ENCODE peak calls at places on chromosomes 16 and 17, in six cellular contexts. L is WTC11, T is HepG2, F is K562, U is H1, B is A549. Y is an unnamed sample.
A peak's percentile ranks its signal among the peaks of the same experiment; 100 is the strongest.

GRCh38 chr17:45016823-45017222 is 34.6 kb downstream of the DCAKD start:
- DNase-seq in T (peak; percentile 39), U (no peak), F (no peak), B (peak; percentile 43), L (peak; percentile 38), Y (no peak)

GRCh38 chr17:63956296-63956920 is 16.3 kb downstream of the SCN4A start:
- DNase-seq in F (no peak), U (no peak), T (peak; percentile 90), B (no peak), L (no peak), Y (no peak)

GRCh38 chr17:63834431-63835166 is 7.1 kb upstream of the FTSJ3 start:
- DNase-seq in T (peak; percentile 81), F (peak; percentile 77), B (peak; percentile 92), L (peak; percentile 70), U (peak; percentile 70), Y (peak; percentile 83)

GRCh38 chr17:32136856-32137255 is 5.4 kb upstream of the RHOT1 start:
- DNase-seq in F (peak; percentile 49), T (no peak), B (no peak), L (no peak), U (no peak), Y (no peak)

GRCh38 chr17:68424861-68425260 is 32.4 kb downstream of the WIPI1 start:
- DNase-seq in T (no peak), B (no peak), F (no peak), L (peak; percentile 57), U (peak; percentile 57), Y (no peak)

GRCh38 chr16:1701216-1701878 is 4.6 kb upstream of the MAPK8IP3 start:
- DNase-seq in T (no peak), U (no peak), B (no peak), F (no peak), L (no peak), Y (no peak)

GRCh38 chr17:48835971-48836370 is 5.1 kb downstream of the CALCOCO2 start:
- DNase-seq in F (no peak), B (no peak), U (no peak), L (no peak), T (no peak), Y (no peak)

GRCh38 chr16:17417740-17418139 is 53.0 kb downstream of the XYLT1 start:
- DNase-seq in F (no peak), B (no peak), T (no peak), U (no peak), L (no peak), Y (no peak)

GRCh38 chr17:51734462-51734861 is 424.1 kb downstream of the CA10 start:
- DNase-seq in L (peak; percentile 41), F (no peak), B (no peak), U (peak; percentile 56), T (no peak), Y (no peak)

GRCh38 chr17:27800522-27800921 is at the start of gene NOS2:
- DNase-seq in U (no peak), B (no peak), L (no peak), F (no peak), T (peak; percentile 26), Y (no peak)

GRCh38 chr17:38762231-38762630 is 9.7 kb downstream of the PSMB3 start:
- DNase-seq in T (no peak), F (no peak), U (no peak), L (no peak), B (no peak), Y (no peak)

GRCh38 chr17:34227707-34228106 is 27.4 kb upstream of the CCL2 start:
- DNase-seq in F (no peak), B (no peak), U (no peak), T (no peak), L (no peak), Y (no peak)

GRCh38 chr16:28538733-28539596 is at the start of gene NUPR1:
- DNase-seq in T (peak; percentile 89), F (no peak), B (peak; percentile 63), U (no peak), L (peak; percentile 14), Y (peak; percentile 62)

GRCh38 chr17:37792787-37793186 is 47.9 kb upstream of the HNF1B start:
- DNase-seq in T (no peak), F (no peak), B (no peak), U (no peak), L (no peak), Y (peak; percentile 14)

GRCh38 chr17:15377200-15377599 is 35.8 kb upstream of the TEKT3 start:
- DNase-seq in B (no peak), F (no peak), L (no peak), T (no peak), U (no peak), Y (no peak)

GRCh38 chr16:27625050-27625697 is 75.2 kb downstream of the KATNIP start:
- DNase-seq in L (no peak), F (no peak), B (no peak), U (no peak), T (peak; percentile 88), Y (peak; percentile 93)

GRCh38 chr16:84117482-84117843 is 721 bp upstream of the MBTPS1 start:
- DNase-seq in L (no peak), U (no peak), B (peak; percentile 28), F (peak; percentile 36), T (no peak), Y (peak; percentile 55)

GRCh38 chr17:49230636-49231562 is at the start of gene PHOSPHO1:
- DNase-seq in U (peak; percentile 96), F (peak; percentile 95), B (peak; percentile 97), T (peak; percentile 73), L (peak; percentile 94), Y (peak; percentile 85)

GRCh38 chr17:61495161-61495857 is 43.1 kb downstream of the TBX4 start:
- DNase-seq in F (peak; percentile 27), U (no peak), B (no peak), T (no peak), L (no peak), Y (peak; percentile 56)

GRCh38 chr17:35788504-35788998 is 6.9 kb downstream of the MMP28 start:
- DNase-seq in B (peak; percentile 91), U (no peak), T (no peak), F (no peak), L (no peak), Y (no peak)

GRCh38 chr17:58643147-58643546 is 48.7 kb downstream of the TEX14 start:
- DNase-seq in B (peak; percentile 56), T (no peak), L (no peak), F (no peak), U (no peak), Y (peak; percentile 35)

GRCh38 chr17:27477971-27478684 is 21.9 kb downstream of the KSR1 start:
- DNase-seq in U (no peak), T (no peak), B (no peak), F (no peak), L (no peak), Y (no peak)

GRCh38 chr16:14244344-14245010 is 173.4 kb downstream of the MRTFB start:
- DNase-seq in T (no peak), F (no peak), U (no peak), B (no peak), L (no peak), Y (no peak)

GRCh38 chr16:27317738-27318398 is 4.1 kb downstream of the IL4R start:
- DNase-seq in T (no peak), L (no peak), U (no peak), F (no peak), B (no peak), Y (no peak)

GRCh38 chr17:67025216-67025792 is 19.1 kb upstream of the CACNG1 start:
- DNase-seq in L (no peak), F (no peak), B (no peak), T (no peak), U (no peak), Y (no peak)

GRCh38 chr17:78471635-78472034 is 93.2 kb downstream of the PGS1 start:
- DNase-seq in F (no peak), T (no peak), U (no peak), L (no peak), B (no peak), Y (no peak)

GRCh38 chr16:50267651-50268050 is 1.3 kb downstream of the ADCY7 start:
- DNase-seq in U (no peak), L (no peak), T (no peak), F (no peak), B (no peak), Y (no peak)

GRCh38 chr17:28540231-28540630 is 12.2 kb downstream of the UNC119 start:
- DNase-seq in B (no peak), U (no peak), L (no peak), F (no peak), T (no peak), Y (no peak)

GRCh38 chr17:80025140-80025539 is 10.5 kb downstream of the TBC1D16 start:
- DNase-seq in B (no peak), F (no peak), T (no peak), U (no peak), L (peak; percentile 45), Y (no peak)
- TF ChIP-seq JUN in B (no peak), F (no peak), T (no peak), U (no peak), L (no peak), Y (no peak)

GRCh38 chr16:65947951-65948350 is 418.5 kb upstream of the CDH5 start:
- DNase-seq in L (no peak), B (no peak), U (no peak), F (no peak), T (no peak), Y (no peak)
- TF ChIP-seq MAX in L (no peak), B (no peak), U (no peak), F (no peak), T (no peak), Y (no peak)

DNA sequence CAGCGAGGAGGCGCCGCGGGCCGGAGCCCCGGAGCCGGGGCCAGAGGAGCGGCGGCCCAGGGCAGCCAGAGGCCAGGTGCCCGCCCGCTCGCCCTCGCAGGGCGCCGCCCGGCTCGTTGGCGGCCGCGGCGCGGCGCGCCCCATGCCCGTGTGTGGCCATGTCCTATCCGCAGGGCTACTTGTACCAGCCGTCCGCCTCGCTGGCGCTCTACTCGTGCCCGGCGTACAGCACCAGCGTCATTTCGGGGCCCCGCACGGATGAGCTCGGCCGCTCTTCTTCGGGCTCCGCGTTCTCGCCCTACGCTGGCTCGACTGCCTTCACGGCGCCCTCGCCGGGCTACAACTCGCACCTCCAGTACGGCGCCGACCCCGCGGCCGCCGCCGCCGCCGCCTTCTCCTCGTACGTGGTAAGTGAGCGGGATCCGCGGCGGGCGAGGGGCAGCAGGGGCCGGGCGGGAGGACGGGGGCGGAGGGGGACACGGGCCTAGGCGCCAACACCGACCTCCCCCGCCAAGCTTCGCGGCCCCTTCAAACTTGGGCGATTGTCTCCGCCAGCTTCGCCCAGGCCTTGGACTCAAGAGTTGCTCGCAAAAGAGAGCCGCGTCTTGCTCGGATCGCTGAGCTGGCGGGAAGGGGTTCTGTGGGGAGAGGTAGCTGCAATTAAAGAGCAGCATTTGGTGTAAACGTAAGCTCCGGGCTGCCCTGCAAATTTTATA is 534 bp downstream of the IRX5 start:
- DNase-seq in B (peak; percentile 20), L (peak; percentile 50), F (peak; percentile 21), U (peak; percentile 75), T (no peak), Y (peak; percentile 27)
- TF ChIP-seq JUN in B (no peak), L (no peak), F (no peak), U (no peak), T (no peak), Y (no peak)

GRCh38 chr16:85523602-85524364 is 89.3 kb upstream of the GSE1 start:
- DNase-seq in T (peak; percentile 82), F (peak; percentile 81), L (peak; percentile 70), B (no peak), U (no peak), Y (no peak)

GRCh38 chr16:85522842-85523601 is 90.1 kb upstream of the GSE1 start:
- DNase-seq in L (no peak), U (no peak), F (no peak), B (no peak), T (no peak), Y (no peak)

GRCh38 chr16:85524630-85525463 is 88.3 kb upstream of the GSE1 start:
- DNase-seq in F (no peak), B (no peak), T (peak; percentile 85), L (no peak), U (no peak), Y (no peak)

GRCh38 chr16:85525464-85526117 is 87.5 kb upstream of the GSE1 start:
- DNase-seq in B (no peak), F (no peak), T (peak; percentile 61), U (no peak), L (no peak), Y (no peak)

GRCh38 chr16:85524365-85524629 is 88.8 kb upstream of the GSE1 start:
- DNase-seq in T (peak; percentile 39), F (no peak), U (no peak), B (no peak), L (no peak), Y (no peak)
- TF ChIP-seq MAX in T (no peak), F (no peak), U (no peak), B (no peak), L (no peak), Y (no peak)